ENCODE peak calls at places on chromosome 9, in four cellular contexts. M is adrenal gland, L is ovary, J is WERI-Rb-1. W is an unnamed sample.

GRCh38 chr9:76027426-76027825 is 137.0 kb downstream of the PCSK5 start:
- DNase-seq in M (no peak), L (no peak), J (no peak), W (no peak)

GRCh38 chr9:131719262-131719908 is 20.5 kb downstream of the RAPGEF1 start:
- DNase-seq in M (no peak), L (no peak), J (no peak), W (peak; percentile 45)

GRCh38 chr9:135819905-135820304 is 87.4 kb downstream of the CAMSAP1 start:
- DNase-seq in M (no peak), L (no peak), J (no peak), W (no peak)

GRCh38 chr9:21028476-21028875 is 3.0 kb downstream of the HACD4 start:
- DNase-seq in M (no peak), L (no peak), J (no peak), W (no peak)

GRCh38 chr9:20022410-20022809 is 233.6 kb upstream of the SLC24A2 start:
- DNase-seq in M (no peak), L (no peak), J (no peak), W (no peak)

GRCh38 chr9:112158629-112159228 is 16.4 kb downstream of the SUSD1 start:
- DNase-seq in M (no peak), L (no peak), J (no peak), W (no peak)

GRCh38 chr9:121883281-121884056 is 209.6 kb downstream of the TTLL11 start:
- DNase-seq in M (peak; percentile 77), L (no peak), J (no peak), W (no peak)

GRCh38 chr9:5563886-5564285 is 53.6 kb downstream of the PDCD1LG2 start:
- DNase-seq in M (no peak), L (no peak), J (no peak), W (no peak)

GRCh38 chr9:105091004-105091640 is 153.3 kb upstream of the SLC44A1 start:
- DNase-seq in M (no peak), L (no peak), J (no peak), W (no peak)

GRCh38 chr9:20551835-20552234 is 70.5 kb downstream of the MLLT3 start:
- DNase-seq in M (no peak), L (no peak), J (no peak), W (peak; percentile 47)

GRCh38 chr9:124812401-124813016 is 35.6 kb downstream of the OLFML2A start:
- DNase-seq in M (no peak), L (peak; percentile 73), J (peak; percentile 70), W (no peak)

GRCh38 chr9:127776195-127776918 is 2.1 kb downstream of the SH2D3C start:
- DNase-seq in M (peak; percentile 33), L (no peak), J (peak; percentile 55), W (peak; percentile 93)

GRCh38 chr9:15253197-15253596 is 53.8 kb downstream of the TTC39B start:
- DNase-seq in M (no peak), L (no peak), J (no peak), W (no peak)

GRCh38 chr9:3948826-3949578 is 350.9 kb downstream of the GLIS3 start:
- DNase-seq in M (no peak), L (no peak), J (no peak), W (no peak)

GRCh38 chr9:127612993-127613954 is 1.2 kb downstream of the STXBP1 start:
- DNase-seq in M (peak; percentile 70), L (peak; percentile 64), J (peak; percentile 72), W (no peak)

GRCh38 chr9:135365013-135365768 is 114.4 kb upstream of the PPP1R26 start:
- DNase-seq in M (no peak), L (no peak), J (no peak), W (no peak)

GRCh38 chr9:92730897-92731296 is 33.7 kb downstream of the BICD2 start:
- DNase-seq in M (no peak), L (no peak), J (no peak), W (no peak)

GRCh38 chr9:130200038-130200979 is 28.1 kb downstream of the NCS1 start:
- DNase-seq in M (peak; percentile 53), L (no peak), J (no peak), W (no peak)

GRCh38 chr9:85662558-85662957 is 79.2 kb downstream of the AGTPBP1 start:
- DNase-seq in M (no peak), L (no peak), J (no peak), W (no peak)

GRCh38 chr9:131739988-131740648 is at the start of gene RAPGEF1:
- DNase-seq in M (peak; percentile 68), L (peak; percentile 61), J (peak; percentile 77), W (peak; percentile 73)

GRCh38 chr9:114953917-114954316 is 23.5 kb upstream of the TNFSF8 start:
- DNase-seq in M (peak; percentile 77), L (no peak), J (no peak), W (no peak)

GRCh38 chr9:129111762-129112151 is 542 bp downstream of the PTPA start:
- DNase-seq in M (peak; percentile 59), L (peak; percentile 43), J (peak; percentile 67), W (peak; percentile 69)

GRCh38 chr9:86944974-86945867 is 2.1 kb downstream of the GAS1 start:
- DNase-seq in M (peak; percentile 17), L (peak; percentile 32), J (no peak), W (no peak)

GRCh38 chr9:20872340-20872977 is 159.0 kb downstream of the HACD4 start:
- DNase-seq in M (no peak), L (no peak), J (no peak), W (no peak)

GRCh38 chr9:110069326-110070248 is 138.4 kb downstream of the C9orf152 start:
- DNase-seq in M (peak; percentile 65), L (no peak), J (peak; percentile 36), W (no peak)

GRCh38 chr9:89945133-89945532 is 340.3 kb downstream of the GADD45G start:
- DNase-seq in M (no peak), L (no peak), J (no peak), W (no peak)
- TF ChIP-seq CTCF in M (no peak), L (no peak), J (peak; percentile 69), W (peak; percentile 31)

GRCh38 chr9:137280478-137281344 is 3.2 kb downstream of the TOR4A start:
- DNase-seq in M (no peak), L (no peak), J (no peak), W (peak; percentile 43)
- H3K4me3 ChIP-seq in M (no peak overlapping the region), L (no peak overlapping the region), J (no peak overlapping the region), W (no peak overlapping the region)

GRCh38 chr9:18245911-18246310 is 228.0 kb upstream of the ADAMTSL1 start:
- DNase-seq in M (no peak), L (no peak), J (no peak), W (no peak)
- TF ChIP-seq CTCF in M (peak; percentile 21), L (no peak), J (no peak), W (no peak)

GRCh38 chr9:99108131-99108530 is 3.2 kb downstream of the TGFBR1 start:
- DNase-seq in M (no peak), L (no peak), J (no peak), W (no peak)
- H3K4me3 ChIP-seq in M (no peak overlapping the region), L (no peak overlapping the region), J (no peak overlapping the region), W (no peak overlapping the region)

GRCh38 chr9:79134654-79135053 is 437.1 kb upstream of the TLE4 start:
- DNase-seq in M (no peak), L (no peak), J (peak; percentile 33), W (peak; percentile 19)
- TF ChIP-seq CTCF in M (no peak), L (no peak), J (peak; percentile 58), W (no peak)

GRCh38 chr9:27529316-27530278 is at the start of gene MOB3B:
- DNase-seq in M (peak; percentile 86), L (peak; percentile 85), J (peak; percentile 79), W (peak; percentile 82)
- H3K4me3 ChIP-seq in M (peak within 1 kb of the TSS; percentile 71), L (peak within 1 kb of the TSS; percentile 68), J (peak within 1 kb of the TSS; percentile 71), W (peak within 1 kb of the TSS; percentile 71)